ENCODE peak calls at places on chromosomes 11 and 22, in four cellular contexts. L is Peyer's patch, S is heart left ventricle, F is suprapubic skin. P is an unnamed sample.

GRCh38 chr11:11845066-11845465 is 3.3 kb downstream of the USP47 start:
- DNase-seq in L (no peak), S (no peak), F (no peak), P (no peak)

GRCh38 chr11:117818036-117818858 is 6.3 kb downstream of the FXYD2 start:
- DNase-seq in L (no peak), S (no peak), F (no peak), P (no peak)

GRCh38 chr11:130002352-130002845 is at the start of gene PRDM10:
- DNase-seq in L (peak; percentile 96), S (peak; percentile 95), F (peak; percentile 95), P (peak; percentile 94)

GRCh38 chr22:44920183-44920582 is 89.6 kb downstream of the PHF21B start:
- DNase-seq in L (no peak), S (no peak), F (peak; percentile 21), P (peak; percentile 29)

GRCh38 chr22:46691571-46691970 is 46.5 kb downstream of the CERK start:
- DNase-seq in L (no peak), S (peak; percentile 18), F (no peak), P (no peak)

GRCh38 chr11:28697920-28698827 is 590.0 kb downstream of the METTL15 start:
- DNase-seq in L (peak; percentile 59), S (peak; percentile 44), F (no peak), P (peak; percentile 60)

GRCh38 chr11:96741068-96741467 is 351.3 kb downstream of the JRKL start:
- DNase-seq in L (no peak), S (no peak), F (no peak), P (no peak)

GRCh38 chr22:38873469-38874411 is 1.7 kb upstream of the CBX6 start:
- DNase-seq in L (no peak), S (no peak), F (no peak), P (no peak)

GRCh38 chr22:25777870-25778269 is 35.9 kb downstream of the MYO18B start:
- DNase-seq in L (peak; percentile 48), S (no peak), F (no peak), P (no peak)

GRCh38 chr22:33389927-33390326 is 331.7 kb upstream of the SYN3 start:
- DNase-seq in L (no peak), S (no peak), F (no peak), P (no peak)

GRCh38 chr11:2883717-2884423 is 1.7 kb downstream of the CDKN1C start:
- DNase-seq in L (no peak), S (peak; percentile 35), F (no peak), P (no peak)

GRCh38 chr11:3022982-3023381 is 30.9 kb upstream of the NAP1L4 start:
- DNase-seq in L (no peak), S (no peak), F (no peak), P (no peak)

GRCh38 chr11:17383466-17383865 is 5.0 kb downstream of the KCNJ11 start:
- DNase-seq in L (no peak), S (no peak), F (no peak), P (no peak)

GRCh38 chr22:23404689-23405365 is 175.3 kb downstream of the IGLL1 start:
- DNase-seq in L (peak; percentile 46), S (no peak), F (peak; percentile 53), P (no peak)

GRCh38 chr22:41963453-41964105 is 5.7 kb upstream of the SEPTIN3 start:
- DNase-seq in L (no peak), S (no peak), F (no peak), P (no peak)

GRCh38 chr22:48754611-48755331 is 1072.9 kb downstream of the BRD1 start:
- DNase-seq in L (peak; percentile 17), S (no peak), F (no peak), P (no peak)

GRCh38 chr11:11072067-11072466 is 214.2 kb upstream of the ZBED5 start:
- DNase-seq in L (no peak), S (no peak), F (no peak), P (no peak)

GRCh38 chr11:78244080-78244479 is 55.4 kb downstream of the USP35 start:
- DNase-seq in L (no peak), S (no peak), F (no peak), P (no peak)

GRCh38 chr11:46472662-46472994 is 81.1 kb upstream of the CHRM4 start:
- DNase-seq in L (peak; percentile 82), S (peak; percentile 36), F (no peak), P (no peak)

GRCh38 chr11:10692716-10693115 is 839 bp downstream of the IRAG1 start:
- DNase-seq in L (no peak), S (no peak), F (no peak), P (no peak)

GRCh38 chr11:35247863-35248262 is 108.9 kb downstream of the CD44 start:
- DNase-seq in L (no peak), S (no peak), F (no peak), P (no peak)

GRCh38 chr11:117417342-117417741 is 89.7 kb downstream of the CEP164 start:
- DNase-seq in L (peak; percentile 13), S (no peak), F (no peak), P (no peak)

GRCh38 chr11:14894657-14895598 is 2.9 kb upstream of the CYP2R1 start:
- DNase-seq in L (peak; percentile 55), S (peak; percentile 49), F (peak; percentile 65), P (peak; percentile 60)

GRCh38 chr22:44755000-44755399 is 2.6 kb downstream of the ARHGAP8 start:
- DNase-seq in L (no peak), S (no peak), F (no peak), P (no peak)

GRCh38 chr11:3849297-3849874 is 6.1 kb upstream of the STIM1 start:
- DNase-seq in L (peak; percentile 62), S (no peak), F (no peak), P (no peak)

GRCh38 chr11:128862913-128863660 is 4.0 kb downstream of the KCNJ1 start:
- DNase-seq in L (peak; percentile 2), S (no peak), F (no peak), P (no peak)

GRCh38 chr11:88695701-88696414 is 358.3 kb upstream of the CTSC start:
- DNase-seq in L (no peak), S (no peak), F (no peak), P (no peak)

GRCh38 chr11:114059278-114059983 is at the start of gene ZBTB16:
- DNase-seq in L (peak; percentile 91), S (peak; percentile 93), F (peak; percentile 93), P (peak; percentile 93)

GRCh38 chr11:68843052-68843561 is 1.4 kb upstream of the CPT1A start:
- DNase-seq in L (peak; percentile 77), S (no peak), F (no peak), P (no peak)

GRCh38 chr22:21025763-21026755 is 6.3 kb downstream of the SLC7A4 start:
- DNase-seq in L (no peak), S (no peak), F (no peak), P (no peak)

GRCh38 chr11:115215694-115216615 is 288.3 kb downstream of the CADM1 start:
- DNase-seq in L (no peak), S (no peak), F (no peak), P (no peak)

GRCh38 chr22:10741210-10741609 is 4786.8 kb upstream of the OR11H1 start:
- DNase-seq in L (no peak), S (no peak), F (no peak), P (peak; percentile 23)

GRCh38 chr11:14248577-14248976 is 110.4 kb downstream of the RRAS2 start:
- DNase-seq in L (peak; percentile 59), S (no peak), F (no peak), P (no peak)

GRCh38 chr11:47631473-47631872 is 10.9 kb downstream of the MTCH2 start:
- DNase-seq in L (no peak), S (no peak), F (no peak), P (no peak)

GRCh38 chr22:45526768-45527360 is 24.2 kb downstream of the FBLN1 start:
- DNase-seq in L (no peak), S (no peak), F (no peak), P (no peak)

GRCh38 chr11:102364991-102365390 is 18.0 kb downstream of the BIRC2 start:
- DNase-seq in L (no peak), S (no peak), F (no peak), P (no peak)
- H3K36me3 ChIP-seq in L (no peaks in the 10 kb centered on the region), S (peaks cover 90% of the 10 kb centered on the region), F (peaks cover 62% of the 10 kb centered on the region), P (peaks cover 41% of the 10 kb centered on the region)

DNA sequence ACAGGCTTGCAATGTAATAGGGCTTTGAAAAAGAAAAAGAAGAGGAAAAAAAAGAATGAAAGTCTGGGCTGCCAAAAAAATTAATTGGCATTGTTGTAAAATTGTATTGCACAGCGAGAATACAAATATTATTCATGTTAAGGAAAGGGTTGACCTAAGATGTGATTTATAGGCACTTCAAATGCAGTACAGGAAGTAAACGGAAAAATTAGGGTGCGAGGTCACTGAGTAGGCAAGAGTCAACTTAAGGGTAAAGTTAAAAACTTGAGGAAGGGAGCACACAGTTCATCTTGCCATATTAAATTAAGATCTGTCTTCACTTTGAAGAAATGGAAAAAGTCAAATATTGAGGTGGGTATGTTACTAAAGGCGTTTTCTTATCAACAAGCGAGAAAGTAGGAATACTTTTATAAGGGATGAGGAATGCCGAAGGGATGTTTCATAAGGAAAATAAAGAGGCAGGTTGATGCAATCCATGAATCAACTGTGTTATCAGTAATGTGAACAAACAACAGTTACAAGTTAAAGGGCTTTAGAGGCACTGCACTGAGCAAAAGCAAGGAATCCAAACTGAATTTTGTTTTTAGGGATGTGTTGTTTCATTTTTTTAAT is 123.0 kb downstream of the WT1 start:
- DNase-seq in L (no peak), S (no peak), F (no peak), P (no peak)
- TF ChIP-seq POLR2A in L (no peak), S (no peak), F (no peak), P (no peak)

DNA sequence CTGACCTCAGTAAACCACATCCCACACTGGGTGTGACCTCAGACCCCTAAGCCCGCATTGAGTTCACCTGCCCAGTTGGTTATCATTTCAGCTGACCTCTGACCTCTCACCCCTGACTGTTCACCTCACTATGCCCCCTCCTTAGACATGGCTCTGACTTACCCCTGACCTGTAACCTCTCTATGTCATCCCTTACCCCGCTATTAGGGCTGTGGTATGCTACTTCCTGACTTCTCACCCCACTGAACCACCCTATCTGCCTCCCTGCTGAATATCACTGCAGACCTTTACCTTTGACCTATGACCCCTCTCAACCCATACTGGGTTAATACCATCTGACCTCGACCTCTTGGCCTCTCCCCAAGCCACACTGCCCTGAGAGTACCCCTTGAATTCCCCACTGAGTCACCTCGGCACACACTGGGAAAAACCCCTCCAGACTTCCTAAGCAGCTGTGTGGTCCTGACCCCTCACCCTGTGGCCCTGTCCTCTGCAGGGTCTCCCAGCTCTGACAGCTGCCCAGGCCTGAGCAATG is 8.3 kb downstream of the PLCB3 start:
- DNase-seq in L (no peak), S (no peak), F (no peak), P (no peak)
- H3K36me3 ChIP-seq in L (no peaks in the 10 kb centered on the region), S (peaks cover 100% of the 10 kb centered on the region), F (peaks cover 94% of the 10 kb centered on the region), P (peaks cover 5% of the 10 kb centered on the region)

GRCh38 chr11:118961189-118961588 is 5.1 kb downstream of the UPK2 start:
- DNase-seq in L (no peak), S (no peak), F (no peak), P (no peak)
- TF ChIP-seq POLR2A in L (no peak), S (no peak), F (no peak), P (no peak)

DNA sequence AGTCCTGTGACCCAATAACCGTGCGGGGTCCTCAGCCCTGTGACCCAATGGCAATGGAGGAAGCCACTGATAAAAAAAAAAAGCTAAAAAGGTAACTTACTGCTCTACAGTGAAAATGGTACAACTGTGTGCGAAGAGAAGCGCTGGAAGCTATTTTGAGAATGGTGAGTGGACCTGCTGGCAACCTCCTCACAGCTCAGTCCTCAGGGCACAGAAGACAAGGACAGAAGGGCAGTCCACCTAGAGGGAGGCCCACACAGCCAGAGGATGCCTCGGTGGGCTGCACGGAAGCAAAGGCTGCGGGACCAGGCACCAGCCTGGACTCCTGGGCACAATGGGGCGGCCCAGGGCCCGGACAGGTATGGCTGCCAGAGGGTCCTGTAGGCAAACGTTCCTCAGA is 35.6 kb downstream of the BRD1 start:
- DNase-seq in L (no peak), S (peak; percentile 57), F (no peak), P (no peak)
- H3K36me3 ChIP-seq in L (no peaks in the 10 kb centered on the region), S (peaks cover 76% of the 10 kb centered on the region), F (peaks cover 73% of the 10 kb centered on the region), P (peaks cover 79% of the 10 kb centered on the region)

P was measured in right lobe of liver.